ENCODE peak calls at places on chromosomes 12 and 14, in eight cellular contexts. U is cerebellar nuclear complex; A is GM04503; T is breast epithelium; I is uterus; N is stimulated activated CD8-positive, alpha-beta memory T cell treated with anti-CD3 and anti-CD28 coated beads, Interleukin-2, amount 100 ng/mL, for 1 hour; Z is stimulated activated naive CD8-positive, alpha-beta T cell treated with anti-CD3 and anti-CD28 coated beads, Interleukin-15, Interleukin-2, amounts not matched to agents 100 U/mL and 50 U/mL, for 24 hours; E is activated CD8-positive, alpha-beta T cell treated with anti-CD3 and anti-CD28 coated beads for 36 hours. B is an unnamed sample.

GRCh38 chr12:46559311-46559710 is 186.7 kb upstream of the SLC38A2 start:
- DNase-seq in E (no peak), U (no peak), Z (no peak), T (no peak), N (no peak), I (no peak), A (no peak), B (no peak)

GRCh38 chr14:104805326-104805678 is 4.4 kb downstream of the ZBTB42 start:
- DNase-seq in I (peak), N (no peak), Z (no peak), A (peak), U (no peak), E (no peak), T (no peak), B (no peak)

GRCh38 chr14:68231832-68232642 is 412.5 kb downstream of the RAD51B start:
- DNase-seq in N (no peak), Z (no peak), U (no peak), T (no peak), A (no peak), E (no peak), I (no peak), B (no peak)

GRCh38 chr14:30980980-30981379 is 44.5 kb upstream of the AP4S1 start:
- DNase-seq in T (no peak), Z (no peak), N (no peak), U (no peak), I (no peak), A (no peak), E (no peak), B (no peak)

GRCh38 chr12:53061404-53062010 is 11.6 kb downstream of the TNS2 start:
- DNase-seq in Z (no peak), T (peak), I (peak), A (no peak), E (no peak), U (no peak), N (no peak), B (no peak)

GRCh38 chr12:128450810-128451209 is 183.8 kb downstream of the TMEM132C start:
- DNase-seq in E (no peak), A (no peak), I (no peak), N (no peak), U (no peak), T (no peak), Z (no peak), B (no peak)

GRCh38 chr14:22026527-22026926 is 352.9 kb upstream of the OR4E1 start:
- DNase-seq in I (no peak), T (no peak), U (no peak), N (no peak), E (peak), A (no peak), Z (no peak), B (no peak)

GRCh38 chr14:69859591-69859990 is 19.6 kb upstream of the SMOC1 start:
- DNase-seq in I (no peak), N (no peak), U (no peak), Z (no peak), A (no peak), T (no peak), E (no peak), B (no peak)

GRCh38 chr14:74084277-74085046 is at the start of the genes ALDH6A1 and LIN52:
- DNase-seq in I (peak), Z (peak), U (peak), E (peak), A (peak), T (peak), N (peak), B (peak)

GRCh38 chr14:68948686-68949085 is 30.4 kb downstream of the ACTN1 start:
- DNase-seq in Z (no peak), N (no peak), U (no peak), E (peak), I (no peak), T (no peak), A (no peak), B (no peak)

GRCh38 chr12:108734200-108734906 is 3.0 kb upstream of the CORO1C start:
- DNase-seq in T (no peak), A (peak), U (no peak), E (peak), N (no peak), Z (peak), I (no peak), B (peak)

GRCh38 chr12:114397978-114398881 is 7.7 kb downstream of the TBX5 start:
- DNase-seq in I (no peak), N (no peak), E (no peak), U (no peak), Z (no peak), T (no peak), A (no peak), B (no peak)

GRCh38 chr12:5789469-5789968 is 155.5 kb downstream of the ANO2 start:
- DNase-seq in U (no peak), I (no peak), Z (no peak), T (peak), A (peak), N (no peak), E (no peak), B (no peak)

GRCh38 chr12:124083708-124084107 is 110.7 kb downstream of the ZNF664 start:
- DNase-seq in U (no peak), T (no peak), Z (no peak), I (no peak), N (no peak), A (no peak), E (no peak), B (no peak)

GRCh38 chr12:25249951-25250738 is 584 bp downstream of the KRAS start:
- DNase-seq in U (no peak), Z (peak), E (peak), T (peak), A (no peak), I (peak), N (peak), B (peak)

GRCh38 chr14:104192883-104193245 is 54.5 kb downstream of the KIF26A start:
- DNase-seq in U (no peak), T (no peak), E (no peak), N (no peak), I (no peak), A (no peak), Z (no peak), B (no peak)

GRCh38 chr14:54317396-54317795 is 79.4 kb upstream of the CDKN3 start:
- DNase-seq in U (no peak), A (no peak), Z (no peak), N (no peak), T (no peak), I (no peak), E (no peak), B (no peak)

GRCh38 chr14:69314327-69314726 is 54.4 kb downstream of the GALNT16 start:
- DNase-seq in N (no peak), A (no peak), Z (no peak), U (no peak), E (no peak), I (peak), T (no peak), B (no peak)

GRCh38 chr12:103930787-103931536 is 752 bp downstream of the HSP90B1 start:
- DNase-seq in A (no peak), T (no peak), U (no peak), Z (peak), I (peak), N (no peak), E (peak), B (peak)

GRCh38 chr12:12018454-12018853 is 52.3 kb upstream of the BCL2L14 start:
- DNase-seq in E (no peak), U (no peak), A (no peak), Z (no peak), N (no peak), T (peak), I (no peak), B (no peak)

GRCh38 chr12:121465921-121466799 is 66.2 kb downstream of the RNF34 start:
- DNase-seq in N (peak), T (no peak), Z (peak), A (no peak), I (no peak), E (peak), U (no peak), B (peak)

GRCh38 chr14:71932229-71932951 is at the start of gene RGS6:
- DNase-seq in T (no peak), N (no peak), A (no peak), Z (peak), I (no peak), U (no peak), E (peak), B (peak)

GRCh38 chr12:124480469-124481256 is 86.7 kb downstream of the NCOR2 start:
- DNase-seq in I (peak), N (no peak), U (no peak), T (peak), E (peak), A (no peak), Z (peak), B (peak)

GRCh38 chr12:48923117-48923516 is 2.2 kb downstream of the FKBP11 start:
- DNase-seq in N (no peak), T (no peak), I (no peak), E (no peak), U (no peak), A (no peak), Z (no peak), B (no peak)

GRCh38 chr12:2722806-2723205 is 72.0 kb upstream of the FKBP4 start:
- DNase-seq in T (no peak), I (no peak), Z (no peak), A (no peak), E (no peak), U (no peak), N (no peak), B (no peak)

GRCh38 chr14:87067061-87067460 is 925.9 kb downstream of the GALC start:
- DNase-seq in U (no peak), I (no peak), A (no peak), E (no peak), T (no peak), Z (no peak), N (no peak), B (no peak)

GRCh38 chr12:56529656-56530055 is 8.0 kb downstream of the RBMS2 start:
- DNase-seq in A (no peak), U (no peak), E (no peak), N (no peak), Z (no peak), I (no peak), T (no peak), B (no peak)

GRCh38 chr12:96861656-96862055 is 45.4 kb upstream of the NEDD1 start:
- DNase-seq in E (no peak), I (no peak), Z (no peak), U (no peak), A (peak), N (no peak), T (no peak), B (no peak)

GRCh38 chr12:104763163-104763805 is 194.8 kb downstream of the SLC41A2 start:
- DNase-seq in T (no peak), U (no peak), N (no peak), E (peak), Z (no peak), A (no peak), I (no peak), B (peak)

GRCh38 chr12:31390991-31391390 is 65.0 kb upstream of the SINHCAF start:
- DNase-seq in U (no peak), I (no peak), N (no peak), Z (no peak), A (no peak), T (no peak), E (no peak), B (no peak)

GRCh38 chr14:79161576-79161975 is 991.4 kb downstream of the NRXN3 start:
- DNase-seq in I (no peak), E (peak), T (no peak), N (no peak), A (no peak), Z (no peak), U (no peak), B (no peak)

GRCh38 chr12:116736962-116737773 is 701 bp downstream of the SPRING1 start:
- DNase-seq in T (no peak), E (no peak), N (no peak), I (no peak), U (no peak), Z (peak), A (no peak), B (peak)